ENCODE peak calls at places on chromosomes 6 and 20, in seven cellular contexts. F is fibroblast of mammary gland; X is cerebellar cortex; P is NCI-H1417; I is RPMI7951; B is H7; A is stimulated activated CD4-positive, alpha-beta T cell treated with anti-CD3 and anti-CD28 coated beads, TNF-alpha, amount 100 ng/mL, for 48 hours. L is an unnamed sample.

GRCh38 chr6:22343864-22344263 is 47.0 kb upstream of the PRL start:
- DNase-seq in F (no peak), X (no peak), P (no peak), I (no peak), B (peak), A (no peak), L (no peak)

GRCh38 chr20:25308671-25309394 is 60.9 kb downstream of the PYGB start:
- DNase-seq in F (peak), X (no peak), P (no peak), I (peak), B (no peak), A (no peak), L (no peak)

GRCh38 chr6:44111434-44112417 is 15.5 kb downstream of the MRPL14 start:
- DNase-seq in F (no peak), X (no peak), P (no peak), I (no peak), B (no peak), A (no peak), L (no peak)

GRCh38 chr6:41859356-41859755 is 35.8 kb downstream of the USP49 start:
- DNase-seq in F (no peak), X (no peak), P (no peak), I (no peak), B (no peak), A (no peak), L (no peak)

GRCh38 chr20:34956751-34957472 is 1.2 kb downstream of the MYH7B start:
- DNase-seq in F (no peak), X (peak), P (no peak), I (no peak), B (no peak), A (no peak), L (no peak)

GRCh38 chr6:101800598-101800997 is 407.1 kb downstream of the GRIK2 start:
- DNase-seq in F (no peak), X (no peak), P (no peak), I (no peak), B (no peak), A (no peak), L (no peak)

GRCh38 chr20:22974354-22974753 is 60.8 kb upstream of the SSTR4 start:
- DNase-seq in F (peak), X (peak), P (no peak), I (peak), B (peak), A (no peak), L (peak)

GRCh38 chr6:3867616-3868502 is 18.7 kb downstream of the FAM50B start:
- DNase-seq in F (peak), X (no peak), P (no peak), I (no peak), B (no peak), A (no peak), L (no peak)

GRCh38 chr20:43726811-43727338 is at the start of gene GTSF1L:
- DNase-seq in F (peak), X (no peak), P (no peak), I (peak), B (no peak), A (no peak), L (no peak)

GRCh38 chr6:17289491-17290106 is 8.4 kb downstream of the RBM24 start:
- DNase-seq in F (peak), X (no peak), P (peak), I (no peak), B (no peak), A (no peak), L (no peak)

GRCh38 chr6:11370191-11371018 is 137.9 kb upstream of the NEDD9 start:
- DNase-seq in F (no peak), X (no peak), P (no peak), I (no peak), B (no peak), A (no peak), L (no peak)

GRCh38 chr6:169427856-169428255 is 174.2 kb upstream of the THBS2 start:
- DNase-seq in F (peak), X (no peak), P (no peak), I (peak), B (peak), A (no peak), L (peak)

GRCh38 chr6:11848852-11849731 is 70.5 kb upstream of the ADTRP start:
- DNase-seq in F (peak), X (no peak), P (no peak), I (peak), B (no peak), A (no peak), L (no peak)

GRCh38 chr20:52075400-52075799 is 116.2 kb downstream of the ZFP64 start:
- DNase-seq in F (no peak), X (no peak), P (no peak), I (no peak), B (no peak), A (no peak), L (no peak)

GRCh38 chr6:133128191-133128590 is 113.0 kb upstream of the EYA4 start:
- DNase-seq in F (peak), X (no peak), P (no peak), I (no peak), B (no peak), A (no peak), L (no peak)

GRCh38 chr6:142833054-142833453 is 111.9 kb downstream of the HIVEP2 start:
- DNase-seq in F (peak), X (no peak), P (no peak), I (peak), B (no peak), A (no peak), L (peak)

GRCh38 chr6:165118736-165119135 is 190.7 kb downstream of the C6orf118 start:
- DNase-seq in F (no peak), X (no peak), P (no peak), I (peak), B (no peak), A (no peak), L (peak)

GRCh38 chr6:108448481-108448880 is 112.2 kb upstream of the FOXO3 start:
- DNase-seq in F (no peak), X (no peak), P (no peak), I (no peak), B (no peak), A (no peak), L (no peak)

GRCh38 chr6:107629545-107630147 is 139.7 kb downstream of the SOBP start:
- DNase-seq in F (no peak), X (no peak), P (peak), I (no peak), B (no peak), A (no peak), L (no peak)

GRCh38 chr6:4049246-4049645 is 29.7 kb downstream of the FAM217A start:
- DNase-seq in F (no peak), X (no peak), P (no peak), I (no peak), B (no peak), A (no peak), L (no peak)

GRCh38 chr20:44586289-44586911 is 4.0 kb downstream of the PKIG start:
- DNase-seq in F (no peak), X (no peak), P (no peak), I (no peak), B (no peak), A (no peak), L (no peak)